ENCODE peak calls at places on chromosomes 4 and X, in nine cellular contexts. F is iris pigment epithelial cell, H is GM03348, S is RWPE1, X is fibroblast of lung, I is fibroblast of the conjunctiva, W is SJSA1, D is activated gamma-delta T cell treated with Interleukin-2 at 50 U/mL for 16 hours, R is HT1080. C is an unnamed sample.

GRCh38 chr4:168942985-168943384 is 67.1 kb downstream of the CBR4 start:
- DNase-seq in R (peak), F (no peak), D (no peak), H (no peak), X (no peak), W (no peak), I (no peak), S (no peak), C (peak)

GRCh38 chr4:33930497-33930896 is 2313.8 kb downstream of the ARAP2 start:
- DNase-seq in R (no peak), F (peak), I (no peak), S (no peak), X (peak), H (no peak), D (no peak), W (no peak), C (no peak)

GRCh38 chr4:170278481-170278880 is 188.7 kb upstream of the AADAT start:
- DNase-seq in D (no peak), X (no peak), S (no peak), R (no peak), I (no peak), H (no peak), F (no peak), W (no peak), C (no peak)

GRCh38 chr4:175238827-175239517 is 320.8 kb downstream of the ADAM29 start:
- DNase-seq in I (no peak), S (no peak), W (no peak), X (no peak), F (peak), H (no peak), R (no peak), D (no peak), C (no peak)

GRCh38 chrX:40266490-40267333 is 169.0 kb upstream of the BCOR start:
- DNase-seq in W (peak), R (peak), X (peak), H (peak), F (peak), I (no peak), S (peak), D (peak), C (peak)

GRCh38 chr4:69910016-69910782 is 20.7 kb upstream of the CSN1S1 start:
- DNase-seq in F (peak), H (peak), D (no peak), X (peak), R (no peak), W (no peak), S (no peak), I (peak), C (no peak)

GRCh38 chr4:66307641-66308438 is 637.6 kb upstream of the EPHA5 start:
- DNase-seq in R (no peak), H (no peak), F (no peak), S (no peak), W (no peak), X (no peak), D (no peak), I (no peak), C (no peak)

GRCh38 chr4:26858947-26859401 is 1.7 kb upstream of the STIM2 start:
- DNase-seq in R (no peak), W (no peak), X (peak), D (no peak), F (peak), I (no peak), H (no peak), S (no peak), C (no peak)

GRCh38 chr4:80307774-80308465 is 27.6 kb upstream of the CFAP299 start:
- DNase-seq in W (peak), S (peak), F (peak), D (no peak), I (no peak), R (peak), X (peak), H (peak), C (no peak)

GRCh38 chrX:39856472-39857121 is 241.2 kb downstream of the BCOR start:
- DNase-seq in F (no peak), D (no peak), I (no peak), W (no peak), X (no peak), S (no peak), R (no peak), H (no peak), C (no peak)

GRCh38 chrX:107701493-107702121 is 73.3 kb downstream of the PRPS1 start:
- DNase-seq in H (no peak), S (no peak), F (no peak), W (no peak), R (no peak), I (no peak), D (no peak), X (no peak), C (no peak)

GRCh38 chrX:39907964-39908616 is 189.7 kb downstream of the BCOR start:
- DNase-seq in D (no peak), R (peak), I (peak), X (peak), H (peak), F (peak), W (peak), S (peak), C (peak)

GRCh38 chr4:159283697-159284492 is 181.0 kb downstream of the RAPGEF2 start:
- DNase-seq in I (peak), S (peak), D (no peak), R (peak), H (peak), W (peak), X (peak), F (peak), C (no peak)

GRCh38 chrX:67780694-67781109 is 236.9 kb downstream of the AR start:
- DNase-seq in R (peak), X (peak), W (peak), I (peak), S (peak), F (peak), D (no peak), H (peak), C (no peak)

GRCh38 chrX:55484948-55485347 is 4.7 kb downstream of the USP51 start:
- DNase-seq in W (no peak), S (no peak), I (no peak), R (no peak), H (no peak), D (no peak), X (no peak), F (no peak), C (no peak)